ENCODE peak calls at places on chromosome 1, in eight cellular contexts. Z is stimulated activated CD4-positive, alpha-beta T cell treated with anti-CD3 and anti-CD28 coated beads, Interleukin-2, amount 100 ng/mL, for 4 hours; N is activated T-helper 1 cell treated with anti-CD3 and anti-CD28 coated beads, Interleukin-2, amount 50 U/mL, for 16 hours; T is NCI-H1092 treated with DMSO at 0.1 percent for 48 hours; Q is Daoy; I is GM12891; D is neural progenitor cell; F is hypothalamus. V is an unnamed sample.

GRCh38 chr1:54850737-54851136 is 36.3 kb downstream of the DHCR24 start:
- DNase-seq in Z (no peak), D (no peak), F (no peak), T (no peak), Q (peak; percentile 79), I (no peak), N (no peak), V (no peak)

GRCh38 chr1:109151146-109151545 is 37.2 kb downstream of the ELAPOR1 start:
- DNase-seq in D (peak; percentile 73), I (no peak), T (peak; percentile 34), F (peak; percentile 76), N (no peak), Q (peak; percentile 83), Z (no peak), V (peak; percentile 88)

GRCh38 chr1:243587823-243588560 is 262.1 kb downstream of the AKT3 start:
- DNase-seq in D (no peak), Z (no peak), F (no peak), T (no peak), Q (no peak), N (no peak), I (peak; percentile 20), V (no peak)

GRCh38 chr1:234164098-234164709 is 209.1 kb upstream of the COA6 start:
- DNase-seq in I (no peak), N (no peak), T (no peak), Z (no peak), F (no peak), Q (no peak), D (no peak), V (no peak)

GRCh38 chr1:156400191-156400920 is 31.3 kb downstream of the RHBG start:
- DNase-seq in T (no peak), Z (no peak), D (no peak), N (no peak), I (no peak), Q (no peak), F (peak; percentile 81), V (peak; percentile 78)

GRCh38 chr1:109880961-109881894 is 29.4 kb upstream of the CSF1 start:
- DNase-seq in Q (no peak), Z (no peak), F (no peak), D (no peak), I (no peak), N (no peak), T (no peak), V (no peak)

GRCh38 chr1:5758000-5758858 is 234.0 kb downstream of the NPHP4 start:
- DNase-seq in N (no peak), D (no peak), Q (no peak), T (no peak), I (no peak), Z (no peak), F (no peak), V (no peak)

GRCh38 chr1:167671727-167672511 is 41.9 kb downstream of the RCSD1 start:
- DNase-seq in F (no peak), N (no peak), Q (no peak), T (no peak), D (no peak), I (no peak), Z (no peak), V (no peak)

GRCh38 chr1:68221001-68221970 is 11.0 kb downstream of the WLS start:
- DNase-seq in Q (no peak), T (no peak), Z (no peak), I (no peak), N (no peak), D (no peak), F (no peak), V (no peak)

GRCh38 chr1:223473576-223474344 is 80.5 kb downstream of the CCDC185 start:
- DNase-seq in Z (no peak), T (no peak), N (no peak), Q (no peak), F (no peak), D (no peak), I (no peak), V (no peak)

GRCh38 chr1:75632350-75632949 is 21.5 kb upstream of the SLC44A5 start:
- DNase-seq in F (no peak), Q (no peak), D (peak; percentile 60), I (no peak), N (no peak), Z (no peak), T (peak; percentile 20), V (no peak)

GRCh38 chr1:112625696-112626095 is 6.1 kb downstream of the CAPZA1 start:
- DNase-seq in Z (no peak), I (no peak), F (no peak), N (no peak), Q (peak; percentile 29), D (no peak), T (no peak), V (no peak)

V was measured in head of caudate nucleus.